ENCODE peak calls at places on chromosome 1, in five cellular contexts. T is heart right ventricle, N is IMR-90, X is PC-3, A is Caco-2. L is an unnamed sample.
A peak's percentile ranks its signal among the peaks of the same experiment; 100 is the strongest.

GRCh38 chr1:156859523-156860112 is 701 bp upstream of the INSRR start:
- DNase-seq in T (no peak), X (peak; percentile 35), N (no peak), A (no peak), L (no peak)

GRCh38 chr1:61295818-61296537 is 213.6 kb downstream of the NFIA start:
- DNase-seq in A (no peak), N (no peak), T (no peak), X (no peak), L (no peak)

GRCh38 chr1:171801395-171801990 is 20.0 kb downstream of the METTL13 start:
- DNase-seq in A (no peak), X (peak; percentile 88), N (peak; percentile 51), T (no peak), L (no peak)

GRCh38 chr1:232921416-232921815 is 29.0 kb upstream of the NTPCR start:
- DNase-seq in X (no peak), T (no peak), A (no peak), N (no peak), L (no peak)

GRCh38 chr1:191453487-191453886 is 704.8 kb upstream of the RGS18 start:
- DNase-seq in X (no peak), N (no peak), T (no peak), A (no peak), L (no peak)

GRCh38 chr1:69671363-69672010 is 103.8 kb downstream of the LRRC7 start:
- DNase-seq in N (no peak), A (no peak), X (no peak), T (no peak), L (no peak)

GRCh38 chr1:70915258-70915657 is 132.4 kb downstream of the PTGER3 start:
- DNase-seq in X (no peak), A (no peak), N (no peak), T (no peak), L (no peak)

GRCh38 chr1:206782448-206782847 is 10.2 kb upstream of the IL10 start:
- DNase-seq in T (no peak), N (no peak), X (no peak), A (no peak), L (no peak)

GRCh38 chr1:165595561-165595960 is 35.5 kb upstream of the MGST3 start:
- DNase-seq in X (peak; percentile 24), A (no peak), T (no peak), N (peak; percentile 16), L (no peak)

GRCh38 chr1:50423670-50424000 is 392 bp upstream of the DMRTA2 start:
- DNase-seq in T (no peak), N (no peak), X (no peak), A (peak; percentile 49), L (no peak)
- H3K4me3 ChIP-seq in T (peak overlapping the region; percentile 16), N (no peak overlapping the region), X (no peak overlapping the region), A (peak overlapping the region; percentile 53), L (no peak overlapping the region)

GRCh38 chr1:59360170-59360569 is 63.3 kb downstream of the FGGY start:
- DNase-seq in X (peak; percentile 70), A (no peak), T (no peak), N (peak; percentile 79), L (no peak)
- H3K4me3 ChIP-seq in X (no peak overlapping the region), A (no peak overlapping the region), T (no peak overlapping the region), N (no peak overlapping the region), L (no peak overlapping the region)

DNA sequence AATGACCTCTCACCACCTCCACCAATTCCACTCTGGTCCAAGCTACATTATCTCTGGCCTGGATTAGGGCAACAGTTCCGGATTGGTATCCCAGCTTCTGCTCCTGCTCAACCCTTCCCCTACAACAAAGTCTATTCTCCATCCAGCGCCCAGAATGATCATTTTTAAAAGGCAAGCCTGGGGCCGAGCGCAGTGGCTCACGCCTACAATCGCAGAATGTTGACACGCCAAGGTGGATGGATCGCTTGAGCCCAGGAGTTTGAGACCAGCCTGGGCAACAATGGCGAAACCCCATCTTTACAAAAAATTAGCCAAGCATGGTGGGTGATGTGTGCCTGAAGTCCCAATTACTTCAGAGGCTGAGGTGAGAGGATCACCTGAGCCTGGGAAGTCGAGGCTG is 2.2 kb downstream of the LYST start:
- DNase-seq in X (no peak), T (no peak), A (no peak), N (no peak), L (no peak)
- H3K4me3 ChIP-seq in X (no peak overlapping the region), T (no peak overlapping the region), A (no peak overlapping the region), N (no peak overlapping the region), L (no peak overlapping the region)

GRCh38 chr1:54397090-54397591 is 9.1 kb downstream of the SSBP3 start:
- DNase-seq in X (no peak), N (no peak), A (no peak), T (peak; percentile 77), L (no peak)
- H3K4me3 ChIP-seq in X (no peak overlapping the region), N (no peak overlapping the region), A (no peak overlapping the region), T (no peak overlapping the region), L (no peak overlapping the region)

GRCh38 chr1:39080269-39080826 is 54.2 kb downstream of the NDUFS5 start:
- DNase-seq in X (no peak), N (no peak), T (no peak), A (no peak), L (no peak)
- H3K4me3 ChIP-seq in X (no peak overlapping the region), N (no peak overlapping the region), T (peak overlapping the region; percentile 56), A (no peak overlapping the region), L (no peak overlapping the region)

GRCh38 chr1:235090406-235091069 is 38.1 kb downstream of the TOMM20 start:
- DNase-seq in X (no peak), N (no peak), A (no peak), T (no peak), L (no peak)
- H3K4me3 ChIP-seq in X (no peak overlapping the region), N (no peak overlapping the region), A (no peak overlapping the region), T (no peak overlapping the region), L (no peak overlapping the region)

GRCh38 chr1:34165422-34165921 is 442 bp upstream of the CSMD2 start:
- DNase-seq in N (no peak), A (no peak), X (no peak), T (no peak), L (no peak)

GRCh38 chr1:34162852-34163766 is 1.9 kb downstream of the CSMD2 start:
- DNase-seq in A (peak; percentile 52), T (peak; percentile 50), N (peak; percentile 74), X (peak; percentile 44), L (peak; percentile 6)

GRCh38 chr1:34163792-34164509 is 1.1 kb downstream of the CSMD2 start:
- DNase-seq in N (no peak), X (no peak), A (no peak), T (no peak), L (no peak)

GRCh38 chr1:34166191-34167090 is 1.4 kb upstream of the CSMD2 start:
- DNase-seq in T (no peak), N (no peak), A (no peak), X (no peak), L (no peak)

DNA sequence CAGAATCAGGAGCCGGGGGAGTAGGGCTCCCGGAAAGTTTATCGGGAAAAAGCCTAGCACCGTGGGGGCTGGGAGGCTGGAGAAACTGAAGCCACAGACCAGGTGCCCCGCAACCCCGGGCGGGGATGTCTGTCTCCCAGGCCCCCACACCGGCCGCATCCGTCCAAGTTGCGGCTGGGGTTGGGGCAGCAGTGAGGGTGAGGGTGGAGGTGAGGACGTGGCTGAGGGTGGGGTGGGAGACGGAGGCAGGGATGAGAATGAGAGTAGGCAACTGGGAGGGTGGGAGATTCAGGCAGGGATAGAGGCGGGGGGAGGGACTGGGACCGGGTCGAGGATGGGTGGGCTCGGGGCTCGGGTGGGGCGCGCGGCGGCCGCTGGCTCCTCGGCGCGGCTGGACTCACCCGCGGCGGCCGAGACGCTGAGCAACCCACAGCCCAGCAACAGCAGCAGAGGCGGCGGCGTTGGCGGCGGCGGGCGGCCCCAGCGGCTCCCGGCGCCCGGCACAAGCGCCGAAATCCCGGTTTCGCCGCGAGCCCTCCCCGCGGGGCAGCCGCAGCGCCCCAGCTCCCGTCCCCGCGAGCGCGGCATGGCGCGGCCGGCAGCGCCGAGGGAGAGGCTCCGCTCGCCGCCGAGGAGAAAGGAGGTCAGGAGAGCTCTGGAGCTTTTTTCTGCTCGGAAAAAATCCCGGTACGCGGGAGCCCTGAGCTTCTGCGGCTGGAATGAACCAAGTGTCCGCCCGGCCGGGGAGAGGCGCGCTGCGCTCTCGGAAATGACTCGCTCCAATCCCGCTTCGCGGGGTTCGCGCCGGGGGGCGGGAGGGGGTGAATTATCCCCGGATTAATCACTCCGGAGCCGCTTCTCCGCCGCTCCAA is at the start of gene CSMD2:
- DNase-seq in T (no peak), A (no peak), X (no peak), N (peak; percentile 23), L (no peak)
- H3K4me3 ChIP-seq in T (peak within 1 kb of the TSS; percentile 40), A (no peak within 1 kb of the TSS), X (peak within 1 kb of the TSS; percentile 38), N (peak within 1 kb of the TSS; percentile 31), L (no peak within 1 kb of the TSS)

GRCh38 chr1:10915594-10915993 is 96.9 kb upstream of the TARDBP start:
- DNase-seq in X (no peak), A (no peak), N (no peak), T (no peak), L (no peak)
- H3K4me3 ChIP-seq in X (no peak overlapping the region), A (no peak overlapping the region), N (no peak overlapping the region), T (no peak overlapping the region), L (no peak overlapping the region)